ENCODE peak calls at places on chromosome 22, in four cellular contexts. One of them, this sample, is unnamed.

GRCh38 chr22:44702479-44703219 is 645 bp downstream of the PRR5 start:
- DNase-seq in ovary: peak; percentile 41
- DNase-seq in thyroid gland: peak; percentile 56
- DNase-seq in stomach: peak; percentile 40
- DNase-seq in this sample: peak; percentile 26

GRCh38 chr22:32751065-32751739 is 50.3 kb upstream of the TIMP3 start:
- DNase-seq in ovary: no peak
- DNase-seq in thyroid gland: no peak
- DNase-seq in stomach: no peak
- DNase-seq in this sample: no peak

GRCh38 chr22:43923631-43924548 is at the start of gene PNPLA3:
- DNase-seq in ovary: peak; percentile 92
- DNase-seq in thyroid gland: peak; percentile 87
- DNase-seq in stomach: peak; percentile 90
- DNase-seq in this sample: peak; percentile 96

GRCh38 chr22:50714150-50714549 is 23.9 kb upstream of the ACR start:
- DNase-seq in ovary: no peak
- DNase-seq in thyroid gland: no peak
- DNase-seq in stomach: no peak
- DNase-seq in this sample: no peak

GRCh38 chr22:20466659-20467379 is 28.8 kb downstream of the KLHL22 start:
- DNase-seq in ovary: no peak
- DNase-seq in thyroid gland: peak; percentile 28
- DNase-seq in stomach: no peak
- DNase-seq in this sample: no peak

GRCh38 chr22:36732609-36733008 is 29.1 kb upstream of the CACNG2 start:
- DNase-seq in ovary: no peak
- DNase-seq in thyroid gland: no peak
- DNase-seq in stomach: no peak
- DNase-seq in this sample: peak; percentile 3

GRCh38 chr22:36552300-36552699 is 23.3 kb upstream of the EIF3D start:
- DNase-seq in ovary: no peak
- DNase-seq in thyroid gland: no peak
- DNase-seq in stomach: no peak
- DNase-seq in this sample: no peak

GRCh38 chr22:39728236-39728860 is 157.8 kb downstream of the CACNA1I start:
- DNase-seq in ovary: no peak
- DNase-seq in thyroid gland: no peak
- DNase-seq in stomach: no peak
- DNase-seq in this sample: no peak

GRCh38 chr22:40628354-40629042 is 8.0 kb downstream of the MRTFA start:
- DNase-seq in ovary: no peak
- DNase-seq in thyroid gland: no peak
- DNase-seq in stomach: no peak
- DNase-seq in this sample: no peak

GRCh38 chr22:36166518-36167220 is 6.1 kb upstream of the APOL3 start:
- DNase-seq in ovary: no peak
- DNase-seq in thyroid gland: no peak
- DNase-seq in stomach: no peak
- DNase-seq in this sample: no peak

GRCh38 chr22:20654343-20655208 is 119.3 kb upstream of the SERPIND1 start:
- DNase-seq in ovary: no peak
- DNase-seq in thyroid gland: peak; percentile 90
- DNase-seq in stomach: no peak
- DNase-seq in this sample: peak; percentile 7

GRCh38 chr22:48320671-48321515 is 1506.8 kb downstream of the BRD1 start:
- DNase-seq in ovary: no peak
- DNase-seq in thyroid gland: no peak
- DNase-seq in stomach: no peak
- DNase-seq in this sample: no peak

GRCh38 chr22:22748297-22748743 is 103.9 kb downstream of the GGTLC2 start:
- DNase-seq in ovary: peak; percentile 62
- DNase-seq in thyroid gland: peak; percentile 53
- DNase-seq in stomach: peak; percentile 64
- DNase-seq in this sample: peak; percentile 75

GRCh38 chr22:29773233-29773632 is 6.1 kb downstream of the UQCR10 start:
- DNase-seq in ovary: no peak
- DNase-seq in thyroid gland: no peak
- DNase-seq in stomach: no peak
- DNase-seq in this sample: no peak

GRCh38 chr22:23984430-23984829 is 4.5 kb downstream of the GSTT2 start:
- DNase-seq in ovary: no peak
- DNase-seq in thyroid gland: no peak
- DNase-seq in stomach: no peak
- DNase-seq in this sample: no peak

GRCh38 chr22:33640900-33641299 is 279.4 kb downstream of the LARGE1 start:
- DNase-seq in ovary: no peak
- DNase-seq in thyroid gland: no peak
- DNase-seq in stomach: no peak
- DNase-seq in this sample: no peak

GRCh38 chr22:45336971-45337431 is 27.3 kb downstream of the FAM118A start:
- DNase-seq in ovary: peak; percentile 66
- DNase-seq in thyroid gland: peak; percentile 49
- DNase-seq in stomach: peak; percentile 84
- DNase-seq in this sample: peak; percentile 66

GRCh38 chr22:26553056-26553752 is 36.7 kb downstream of the TPST2 start:
- DNase-seq in ovary: no peak
- DNase-seq in thyroid gland: no peak
- DNase-seq in stomach: no peak
- DNase-seq in this sample: no peak

GRCh38 chr22:45335854-45336492 is 26.2 kb downstream of the FAM118A start:
- DNase-seq in ovary: no peak
- DNase-seq in thyroid gland: no peak
- DNase-seq in stomach: no peak
- DNase-seq in this sample: no peak

GRCh38 chr22:36729321-36729720 is 25.8 kb upstream of the CACNG2 start:
- DNase-seq in ovary: no peak
- DNase-seq in thyroid gland: no peak
- DNase-seq in stomach: no peak
- DNase-seq in this sample: peak; percentile 9

GRCh38 chr22:45314054-45314721 is 4.5 kb downstream of the FAM118A start:
- DNase-seq in ovary: no peak
- DNase-seq in thyroid gland: no peak
- DNase-seq in stomach: no peak
- DNase-seq in this sample: no peak

GRCh38 chr22:47163876-47164513 is 401.5 kb downstream of the TBC1D22A start:
- DNase-seq in ovary: peak; percentile 14
- DNase-seq in thyroid gland: peak; percentile 57
- DNase-seq in stomach: no peak
- DNase-seq in this sample: no peak

GRCh38 chr22:50112151-50113118 is 22.6 kb downstream of the MOV10L1 start:
- DNase-seq in ovary: no peak
- DNase-seq in thyroid gland: no peak
- DNase-seq in stomach: no peak
- DNase-seq in this sample: no peak

GRCh38 chr22:48885919-48886305 is 941.8 kb downstream of the BRD1 start:
- DNase-seq in ovary: peak; percentile 4
- DNase-seq in thyroid gland: no peak
- DNase-seq in stomach: no peak
- DNase-seq in this sample: no peak

GRCh38 chr22:49799431-49800075 is 28.1 kb downstream of the BRD1 start:
- DNase-seq in ovary: no peak
- DNase-seq in thyroid gland: no peak
- DNase-seq in stomach: no peak
- DNase-seq in this sample: no peak

GRCh38 chr22:36079041-36079440 is 50.4 kb upstream of the RBFOX2 start:
- DNase-seq in ovary: no peak
- DNase-seq in thyroid gland: no peak
- DNase-seq in stomach: no peak
- DNase-seq in this sample: no peak

GRCh38 chr22:47434336-47435203 is 672.1 kb downstream of the TBC1D22A start:
- DNase-seq in ovary: no peak
- DNase-seq in thyroid gland: no peak
- DNase-seq in stomach: no peak
- DNase-seq in this sample: no peak

GRCh38 chr22:42757475-42757874 is 36.8 kb upstream of the A4GALT start:
- DNase-seq in ovary: no peak
- DNase-seq in thyroid gland: no peak
- DNase-seq in stomach: no peak
- DNase-seq in this sample: no peak

GRCh38 chr22:48154169-48154942 is 1391.9 kb downstream of the TBC1D22A start:
- DNase-seq in ovary: no peak
- DNase-seq in thyroid gland: no peak
- DNase-seq in stomach: no peak
- DNase-seq in this sample: no peak

GRCh38 chr22:22820626-22821025 is 67.0 kb upstream of the IGLL5 start:
- DNase-seq in ovary: no peak
- DNase-seq in thyroid gland: no peak
- DNase-seq in stomach: no peak
- DNase-seq in this sample: no peak

GRCh38 chr22:19120829-19121630 is 1.2 kb downstream of the DGCR2 start:
- DNase-seq in ovary: no peak
- DNase-seq in thyroid gland: peak; percentile 77
- DNase-seq in stomach: peak; percentile 66
- DNase-seq in this sample: peak; percentile 40
- TF ChIP-seq POLR2A in ovary: no peak
- TF ChIP-seq POLR2A in thyroid gland: no peak
- TF ChIP-seq POLR2A in stomach: no peak
- TF ChIP-seq POLR2A in this sample: no peak

DNA sequence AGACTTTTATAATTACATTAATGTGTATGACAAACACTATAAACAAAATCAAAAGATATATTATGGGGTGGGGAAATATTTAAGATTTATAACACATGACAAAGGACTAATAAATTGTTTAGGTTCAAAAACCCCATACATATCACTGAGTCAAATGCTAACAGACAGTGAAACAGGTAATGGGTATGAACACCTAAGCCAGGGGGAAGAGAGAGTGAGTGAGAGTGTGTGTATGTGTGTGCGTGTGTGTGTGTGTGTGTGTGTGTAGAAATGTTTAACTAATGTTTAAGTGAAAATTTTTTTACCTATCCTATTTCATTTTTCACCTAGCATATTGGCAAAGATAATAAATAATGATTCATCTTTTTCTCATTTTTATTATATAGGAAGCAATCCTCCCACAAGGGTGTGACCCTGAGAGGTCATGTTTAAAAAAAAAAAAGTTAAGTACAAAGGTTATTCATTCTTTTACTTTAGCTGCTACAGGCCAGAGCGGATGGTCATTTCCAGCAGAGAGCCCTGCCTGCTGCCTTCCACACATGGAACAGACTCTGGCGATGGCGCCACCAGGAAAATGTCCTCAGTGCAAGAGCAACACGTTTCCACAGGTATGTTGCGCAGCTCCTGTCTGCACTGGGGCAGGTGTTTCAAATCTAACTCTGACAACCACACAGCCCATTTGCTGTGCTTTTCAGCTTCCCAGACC is 72.9 kb downstream of the PISD start:
- DNase-seq in ovary: no peak
- DNase-seq in thyroid gland: no peak
- DNase-seq in stomach: no peak
- DNase-seq in this sample: no peak
- TF ChIP-seq POLR2A in ovary: no peak
- TF ChIP-seq POLR2A in thyroid gland: no peak
- TF ChIP-seq POLR2A in stomach: no peak
- TF ChIP-seq POLR2A in this sample: no peak

GRCh38 chr22:37892566-37893338 is 13.3 kb upstream of the MICALL1 start:
- DNase-seq in ovary: no peak
- DNase-seq in thyroid gland: peak; percentile 86
- DNase-seq in stomach: peak; percentile 85
- DNase-seq in this sample: peak; percentile 63
- TF ChIP-seq POLR2A in ovary: no peak
- TF ChIP-seq POLR2A in thyroid gland: no peak
- TF ChIP-seq POLR2A in stomach: no peak
- TF ChIP-seq POLR2A in this sample: no peak

DNA sequence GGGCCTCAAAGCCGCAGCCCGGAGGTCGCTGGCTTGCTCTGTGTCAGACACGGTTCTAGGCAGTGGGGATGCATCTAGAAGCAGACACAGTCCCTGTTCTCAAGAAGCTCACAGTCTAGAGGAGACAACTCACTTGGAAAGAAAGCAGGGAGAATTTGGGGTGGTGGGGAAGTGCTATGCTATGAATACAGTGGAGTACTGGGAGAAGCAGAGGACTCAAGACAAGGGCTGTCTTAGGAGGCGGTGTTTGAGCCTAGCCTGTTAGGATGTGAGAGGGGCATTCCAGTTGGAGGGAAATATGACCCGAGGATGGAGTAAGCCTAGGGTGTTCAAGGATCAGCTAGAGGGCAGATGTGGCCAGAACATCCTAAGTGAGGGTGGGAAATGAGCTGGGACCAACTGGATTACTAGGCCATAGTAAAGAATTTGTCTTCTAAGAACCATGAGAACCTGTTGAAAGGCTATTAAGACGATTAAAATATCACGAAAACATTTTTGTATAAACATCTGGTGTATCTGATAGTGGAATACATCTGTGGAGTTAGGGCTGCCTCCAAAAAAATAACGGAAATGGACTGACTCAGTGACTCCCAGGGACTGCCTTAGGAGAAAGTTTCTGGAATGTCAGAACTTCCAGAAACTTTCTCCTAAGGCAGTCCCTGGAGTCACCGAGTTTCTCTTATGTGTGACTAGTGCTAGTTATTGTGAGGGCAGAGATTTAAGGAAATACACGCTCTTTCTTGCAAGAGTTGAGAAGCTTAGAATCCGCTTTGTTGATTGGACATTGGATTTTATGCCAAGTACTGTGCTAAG is 1.1 kb upstream of the PITPNB start:
- DNase-seq in ovary: peak; percentile 57
- DNase-seq in thyroid gland: peak; percentile 9
- DNase-seq in stomach: no peak
- DNase-seq in this sample: peak; percentile 42
- TF ChIP-seq POLR2A in ovary: peak; percentile 27
- TF ChIP-seq POLR2A in thyroid gland: no peak
- TF ChIP-seq POLR2A in stomach: no peak
- TF ChIP-seq POLR2A in this sample: no peak